ENCODE peak calls at places on chromosome 6, in seven cellular contexts. B is B cell, W is cardiac muscle cell, F is GM13977, O is OCI-LY7, K is progenitor cell of endocrine pancreas, Q is NB4. X is an unnamed sample.

GRCh38 chr6:83403191-83403590 is 27.7 kb downstream of the ME1 start:
- DNase-seq in B (no peak), W (no peak), F (no peak), O (no peak), K (no peak), Q (no peak), X (no peak)

GRCh38 chr6:138493413-138493812 is 5.9 kb downstream of the NHSL1 start:
- DNase-seq in B (no peak), W (peak), F (no peak), O (no peak), K (no peak), Q (no peak), X (no peak)

GRCh38 chr6:15264902-15265761 is 19.3 kb downstream of the JARID2 start:
- DNase-seq in B (no peak), W (no peak), F (no peak), O (peak), K (no peak), Q (no peak), X (no peak)

GRCh38 chr6:78749326-78749725 is 118.0 kb upstream of the IRAK1BP1 start:
- DNase-seq in B (no peak), W (no peak), F (no peak), O (no peak), K (no peak), Q (no peak), X (no peak)

GRCh38 chr6:63689421-63689820 is 53.8 kb downstream of the PHF3 start:
- DNase-seq in B (no peak), W (no peak), F (no peak), O (no peak), K (no peak), Q (no peak), X (no peak)

GRCh38 chr6:153564803-153565202 is 433.7 kb upstream of the RGS17 start:
- DNase-seq in B (no peak), W (no peak), F (no peak), O (no peak), K (no peak), Q (no peak), X (no peak)

GRCh38 chr6:42028234-42029061 is 21.9 kb upstream of the TAF8 start:
- DNase-seq in B (no peak), W (no peak), F (no peak), O (no peak), K (no peak), Q (peak), X (no peak)

GRCh38 chr6:2999005-2999620 is 581 bp upstream of the NQO2 start:
- DNase-seq in B (peak), W (no peak), F (no peak), O (peak), K (no peak), Q (peak), X (no peak)

GRCh38 chr6:130743175-130743574 is 84.0 kb upstream of the SMLR1 start:
- DNase-seq in B (no peak), W (no peak), F (no peak), O (no peak), K (no peak), Q (no peak), X (no peak)

GRCh38 chr6:47034919-47035318 is 7.2 kb downstream of the ADGRF1 start:
- DNase-seq in B (no peak), W (peak), F (no peak), O (no peak), K (no peak), Q (no peak), X (no peak)

GRCh38 chr6:54267798-54268197 is 40.4 kb upstream of the TINAG start:
- DNase-seq in B (no peak), W (peak), F (no peak), O (peak), K (no peak), Q (peak), X (no peak)

GRCh38 chr6:2249126-2249525 is 3.7 kb upstream of the GMDS start:
- DNase-seq in B (no peak), W (no peak), F (no peak), O (no peak), K (no peak), Q (no peak), X (no peak)

GRCh38 chr6:57069920-57070331 is 20.1 kb upstream of the ZNF451 start:
- DNase-seq in B (no peak), W (no peak), F (no peak), O (no peak), K (no peak), Q (no peak), X (no peak)

GRCh38 chr6:43924222-43924702 is 154.3 kb downstream of the VEGFA start:
- DNase-seq in B (no peak), W (no peak), F (no peak), O (no peak), K (no peak), Q (peak), X (peak)

GRCh38 chr6:164502838-164503237 is 806.6 kb downstream of the C6orf118 start:
- DNase-seq in B (no peak), W (peak), F (no peak), O (no peak), K (no peak), Q (no peak), X (no peak)

GRCh38 chr6:85364354-85364753 is 85.5 kb upstream of the NT5E start:
- DNase-seq in B (no peak), W (no peak), F (no peak), O (no peak), K (no peak), Q (no peak), X (no peak)

GRCh38 chr6:6005467-6006427 is 978 bp downstream of the NRN1 start:
- DNase-seq in B (no peak), W (no peak), F (peak), O (no peak), K (no peak), Q (no peak), X (no peak)

GRCh38 chr6:21826460-21826859 is 232.9 kb downstream of the SOX4 start:
- DNase-seq in B (no peak), W (no peak), F (no peak), O (no peak), K (no peak), Q (no peak), X (no peak)

GRCh38 chr6:40427196-40427595 is 160.0 kb downstream of the LRFN2 start:
- DNase-seq in B (no peak), W (no peak), F (no peak), O (no peak), K (no peak), Q (no peak), X (no peak)

GRCh38 chr6:26576407-26576843 is 20.3 kb upstream of the ABT1 start:
- DNase-seq in B (no peak), W (no peak), F (no peak), O (no peak), K (no peak), Q (peak), X (no peak)

GRCh38 chr6:142374090-142374783 is 72.4 kb downstream of the ADGRG6 start:
- DNase-seq in B (no peak), W (no peak), F (no peak), O (no peak), K (no peak), Q (no peak), X (no peak)

GRCh38 chr6:21079468-21080048 is 514.0 kb upstream of the SOX4 start:
- DNase-seq in B (no peak), W (no peak), F (no peak), O (no peak), K (no peak), Q (no peak), X (no peak)

GRCh38 chr6:111572216-111572706 is 33.4 kb downstream of the TRAF3IP2 start:
- DNase-seq in B (no peak), W (no peak), F (no peak), O (no peak), K (no peak), Q (no peak), X (no peak)

GRCh38 chr6:163261361-163261760 is 153.2 kb upstream of the QKI start:
- DNase-seq in B (no peak), W (no peak), F (no peak), O (no peak), K (no peak), Q (no peak), X (no peak)

GRCh38 chr6:163264662-163265035 is 149.9 kb upstream of the QKI start:
- DNase-seq in B (no peak), W (no peak), F (no peak), O (no peak), K (no peak), Q (no peak), X (no peak)

GRCh38 chr6:163263196-163263595 is 151.3 kb upstream of the QKI start:
- DNase-seq in B (no peak), W (no peak), F (no peak), O (no peak), K (no peak), Q (no peak), X (no peak)

GRCh38 chr6:163262080-163262479 is 152.4 kb upstream of the QKI start:
- DNase-seq in B (no peak), W (no peak), F (no peak), O (no peak), K (no peak), Q (no peak), X (no peak)

GRCh38 chr6:163263998-163264661 is 150.4 kb upstream of the QKI start:
- DNase-seq in B (no peak), W (no peak), F (no peak), O (no peak), K (no peak), Q (no peak), X (no peak)
- TF ChIP-seq CTCF in B (no peak), W (no peak), F (no peak), O (no peak), K (no peak), Q (no peak), X (no peak)

GRCh38 chr6:10385512-10386132 is 29.3 kb downstream of the TFAP2A start:
- DNase-seq in B (no peak), W (no peak), F (no peak), O (no peak), K (no peak), Q (no peak), X (no peak)

GRCh38 chr6:10386260-10386659 is 28.6 kb downstream of the TFAP2A start:
- DNase-seq in B (no peak), W (no peak), F (no peak), O (no peak), K (no peak), Q (no peak), X (no peak)

GRCh38 chr6:10384333-10384718 is 30.5 kb downstream of the TFAP2A start:
- DNase-seq in B (no peak), W (no peak), F (no peak), O (no peak), K (no peak), Q (no peak), X (no peak)

GRCh38 chr6:10384064-10384317 is 30.9 kb downstream of the TFAP2A start:
- DNase-seq in B (no peak), W (no peak), F (no peak), O (no peak), K (no peak), Q (no peak), X (no peak)

GRCh38 chr6:10384719-10385511 is 30.0 kb downstream of the TFAP2A start:
- DNase-seq in B (no peak), W (no peak), F (no peak), O (no peak), K (no peak), Q (no peak), X (no peak)
- TF ChIP-seq CTCF in B (no peak), W (no peak), F (no peak), O (no peak), K (no peak), Q (no peak), X (no peak)

GRCh38 chr6:143963158-143963919 is 44.7 kb downstream of the PLAGL1 start:
- DNase-seq in B (no peak), W (no peak), F (no peak), O (no peak), K (no peak), Q (no peak), X (no peak)

GRCh38 chr6:143959865-143960264 is 48.2 kb downstream of the PLAGL1 start:
- DNase-seq in B (no peak), W (no peak), F (no peak), O (no peak), K (no peak), Q (no peak), X (no peak)

GRCh38 chr6:143964667-143965066 is 43.4 kb downstream of the PLAGL1 start:
- DNase-seq in B (no peak), W (no peak), F (no peak), O (no peak), K (no peak), Q (no peak), X (no peak)

GRCh38 chr6:143961868-143962643 is 46.0 kb downstream of the PLAGL1 start:
- DNase-seq in B (no peak), W (no peak), F (no peak), O (no peak), K (no peak), Q (no peak), X (no peak)

GRCh38 chr6:143962644-143962929 is 45.5 kb downstream of the PLAGL1 start:
- DNase-seq in B (no peak), W (no peak), F (no peak), O (no peak), K (no peak), Q (no peak), X (no peak)
- TF ChIP-seq CTCF in B (no peak), W (peak), F (no peak), O (no peak), K (peak), Q (no peak), X (no peak)

GRCh38 chr6:155429321-155429893 is 26.2 kb downstream of the NOX3 start:
- DNase-seq in B (no peak), W (no peak), F (no peak), O (no peak), K (no peak), Q (no peak), X (no peak)
- TF ChIP-seq CTCF in B (no peak), W (no peak), F (no peak), O (no peak), K (no peak), Q (no peak), X (no peak)

X was measured in natural killer cell.